ENCODE peak calls at places on chromosomes 6 and 20, in five cellular contexts. E is IMR-90, Y is H9, S is bronchial epithelial cell, A is ovary. I is an unnamed sample.

GRCh38 chr6:153183925-153184324 is 52.8 kb upstream of the RGS17 start:
- DNase-seq in E (no peak), Y (no peak), S (no peak), A (no peak), I (no peak)

GRCh38 chr20:25290646-25291431 is 43.0 kb downstream of the PYGB start:
- DNase-seq in E (no peak), Y (no peak), S (no peak), A (no peak), I (no peak)

GRCh38 chr20:38144608-38145093 is 20.4 kb downstream of the TGM2 start:
- DNase-seq in E (no peak), Y (no peak), S (no peak), A (no peak), I (no peak)

GRCh38 chr20:20024942-20025341 is 7.8 kb downstream of the NAA20 start:
- DNase-seq in E (peak; percentile 70), Y (no peak), S (no peak), A (no peak), I (no peak)

GRCh38 chr6:87583822-87584221 is 6.0 kb downstream of the RARS2 start:
- DNase-seq in E (no peak), Y (no peak), S (no peak), A (no peak), I (no peak)

GRCh38 chr6:132425176-132425575 is 23.9 kb upstream of the MOXD1 start:
- DNase-seq in E (no peak), Y (no peak), S (no peak), A (no peak), I (no peak)

GRCh38 chr20:11032611-11033010 is 358.8 kb upstream of the JAG1 start:
- DNase-seq in E (no peak), Y (peak; percentile 38), S (no peak), A (no peak), I (no peak)

GRCh38 chr6:44603044-44603686 is 215.7 kb downstream of the CDC5L start:
- DNase-seq in E (no peak), Y (no peak), S (no peak), A (no peak), I (no peak)

GRCh38 chr20:53513168-53513488 is 80.5 kb downstream of the ZNF217 start:
- DNase-seq in E (no peak), Y (no peak), S (peak; percentile 25), A (no peak), I (no peak)

GRCh38 chr20:54140486-54140885 is 33.3 kb downstream of the CYP24A1 start:
- DNase-seq in E (no peak), Y (no peak), S (no peak), A (no peak), I (no peak)

GRCh38 chr6:150298029-150298380 is 70.8 kb upstream of the IYD start:
- DNase-seq in E (no peak), Y (no peak), S (peak; percentile 94), A (no peak), I (no peak)

GRCh38 chr6:97059473-97059872 is 134.9 kb downstream of the KLHL32 start:
- DNase-seq in E (peak; percentile 37), Y (no peak), S (peak; percentile 53), A (no peak), I (no peak)

GRCh38 chr6:169252805-169253189 is 849 bp downstream of the THBS2 start:
- DNase-seq in E (no peak), Y (peak; percentile 57), S (no peak), A (no peak), I (peak; percentile 20)

GRCh38 chr20:21518292-21518991 is 4.6 kb upstream of the NKX2-2 start:
- DNase-seq in E (no peak), Y (peak; percentile 29), S (no peak), A (no peak), I (no peak)

GRCh38 chr6:73074175-73074574 is 151.1 kb downstream of the KHDC1L start:
- DNase-seq in E (peak; percentile 83), Y (no peak), S (peak; percentile 88), A (no peak), I (no peak)

GRCh38 chr6:45687570-45687969 is 309.8 kb upstream of the SUPT3H start:
- DNase-seq in E (no peak), Y (no peak), S (no peak), A (no peak), I (no peak)

GRCh38 chr20:63504642-63505041 is 5.8 kb upstream of the EEF1A2 start:
- DNase-seq in E (no peak), Y (no peak), S (no peak), A (no peak), I (no peak)

GRCh38 chr6:89853068-89853467 is 23.4 kb downstream of the CASP8AP2 start:
- DNase-seq in E (peak; percentile 70), Y (no peak), S (no peak), A (no peak), I (no peak)

GRCh38 chr6:104958720-104959452 is 2.0 kb downstream of the LIN28B start:
- DNase-seq in E (no peak), Y (no peak), S (no peak), A (no peak), I (no peak)

GRCh38 chr6:43378631-43379030 is 9.2 kb upstream of the ZNF318 start:
- DNase-seq in E (peak; percentile 3), Y (no peak), S (no peak), A (no peak), I (no peak)

GRCh38 chr6:91082311-91082803 is 495.5 kb upstream of the MAP3K7 start:
- DNase-seq in E (peak; percentile 40), Y (peak; percentile 44), S (no peak), A (peak; percentile 21), I (no peak)

GRCh38 chr6:102553214-102553613 is 1159.7 kb downstream of the GRIK2 start:
- DNase-seq in E (no peak), Y (no peak), S (peak; percentile 80), A (no peak), I (no peak)

GRCh38 chr6:20583447-20583806 is 49.2 kb downstream of the CDKAL1 start:
- DNase-seq in E (no peak), Y (no peak), S (no peak), A (no peak), I (no peak)

GRCh38 chr6:90364291-90364690 is 67.6 kb upstream of the BACH2 start:
- DNase-seq in E (no peak), Y (no peak), S (no peak), A (no peak), I (no peak)

GRCh38 chr6:134314236-134314821 is 3.6 kb downstream of the SGK1 start:
- DNase-seq in E (no peak), Y (no peak), S (no peak), A (no peak), I (no peak)

GRCh38 chr6:169489642-169490408 is 212.0 kb downstream of the WDR27 start:
- DNase-seq in E (no peak), Y (no peak), S (no peak), A (no peak), I (no peak)

GRCh38 chr6:139981810-139982550 is 607.5 kb upstream of the CITED2 start:
- DNase-seq in E (peak; percentile 80), Y (peak; percentile 30), S (peak; percentile 39), A (no peak), I (no peak)

GRCh38 chr20:60694763-60695162 is 557.3 kb upstream of the CDH4 start:
- DNase-seq in E (peak; percentile 47), Y (no peak), S (peak; percentile 52), A (no peak), I (no peak)

GRCh38 chr6:168699631-168700315 is 258.8 kb downstream of the SMOC2 start:
- DNase-seq in E (no peak), Y (no peak), S (no peak), A (peak; percentile 89), I (no peak)

GRCh38 chr6:150627601-150628012 is 27.9 kb downstream of the PLEKHG1 start:
- DNase-seq in E (no peak), Y (no peak), S (peak; percentile 36), A (no peak), I (no peak)

GRCh38 chr6:26064619-26065257 is 22.5 kb upstream of the HFE start:
- DNase-seq in E (peak; percentile 59), Y (no peak), S (peak; percentile 33), A (no peak), I (no peak)

GRCh38 chr6:39835856-39836442 is 43.8 kb downstream of the DAAM2 start:
- DNase-seq in E (peak; percentile 37), Y (no peak), S (no peak), A (no peak), I (no peak)

GRCh38 chr20:35741892-35742740 is at the start of gene RBM39:
- DNase-seq in E (peak; percentile 100), Y (peak; percentile 100), S (peak; percentile 99), A (peak; percentile 100), I (peak; percentile 100)
- TF ChIP-seq CTCF in E (peak; percentile 49), Y (peak; percentile 49), S (peak; percentile 47), A (peak; percentile 60), I (no peak)

DNA sequence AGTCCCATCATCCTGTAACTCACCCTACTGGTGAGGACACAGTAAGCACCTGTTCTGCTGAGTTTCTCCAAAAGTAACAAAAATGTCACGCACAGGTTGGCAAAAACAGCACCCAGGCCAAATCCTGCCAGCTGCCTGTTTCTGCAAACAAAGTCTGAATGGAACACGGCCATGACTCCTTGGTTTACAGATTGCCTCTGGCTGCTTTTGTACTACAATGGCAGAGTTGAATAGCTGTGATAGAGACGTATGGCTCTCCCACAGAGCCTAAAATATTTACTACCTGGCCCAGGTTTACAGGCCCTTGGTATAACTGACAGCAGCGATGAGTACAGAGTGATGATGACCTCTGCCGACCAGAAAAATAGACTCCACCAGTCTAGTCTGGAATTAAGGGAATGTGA is 52.6 kb downstream of the CNKSR3 start:
- DNase-seq in E (no peak), Y (no peak), S (peak; percentile 49), A (no peak), I (no peak)
- TF ChIP-seq CTCF in E (no peak), Y (no peak), S (no peak), A (no peak), I (no peak)

DNA sequence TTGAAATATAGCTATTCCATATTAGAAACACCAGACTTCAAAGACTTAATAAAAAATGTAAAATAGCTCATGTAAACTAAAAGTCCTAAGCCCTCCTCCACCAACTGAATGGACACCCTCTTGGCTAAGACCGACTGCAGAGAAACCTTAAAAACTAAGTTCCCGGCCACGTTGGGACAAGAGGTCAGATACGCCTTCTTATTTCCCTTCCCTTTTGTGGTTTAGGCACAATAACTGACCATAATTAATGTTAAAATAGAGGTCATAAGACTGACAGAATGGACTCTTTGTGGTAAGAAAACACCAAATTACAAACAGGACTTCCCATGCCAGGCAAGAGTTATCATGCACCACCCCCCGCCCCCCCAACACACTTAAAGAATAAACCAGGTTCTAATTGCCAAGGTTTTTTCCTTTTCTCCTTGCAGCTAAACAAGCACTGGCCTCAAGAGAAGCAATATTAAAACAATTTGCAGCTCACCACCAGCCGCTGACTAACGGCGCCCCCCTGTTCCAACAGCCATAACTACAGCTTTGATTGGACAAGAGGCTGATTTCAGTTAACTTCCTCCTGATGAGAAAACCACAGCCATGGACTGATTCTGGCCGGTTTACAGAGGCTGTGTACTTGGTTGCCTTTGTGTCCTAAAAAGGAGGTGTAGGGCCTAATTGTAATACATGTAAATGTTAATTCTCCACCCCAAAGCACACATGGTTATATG is 10.7 kb upstream of the LAMP5 start:
- DNase-seq in E (peak; percentile 45), Y (peak; percentile 48), S (peak; percentile 2), A (no peak), I (no peak)
- TF ChIP-seq CTCF in E (peak; percentile 17), Y (peak; percentile 54), S (no peak), A (no peak), I (no peak)

GRCh38 chr6:13251242-13251641 is 77.1 kb downstream of the TBC1D7 start:
- DNase-seq in E (no peak), Y (no peak), S (no peak), A (no peak), I (no peak)
- TF ChIP-seq CTCF in E (no peak), Y (no peak), S (no peak), A (no peak), I (no peak)

I was measured in omental fat pad.